ENCODE peak calls at places on chromosomes 6 and 20, in seven cellular contexts. Y, L, D, G, A, O and I are unnamed samples. For H3K4me1, the result is how much of the 10 kb centered on the place peaks cover.

GRCh38 chr6:110399219-110400071 is 15.9 kb downstream of the DDO start:
- DNase-seq in Y (no peak), L (no peak), D (no peak), G (no peak), A (no peak), O (peak), I (no peak)

GRCh38 chr6:149015877-149016525 is 269.2 kb downstream of the UST start:
- DNase-seq in Y (no peak), L (no peak), D (no peak), G (no peak), A (no peak), O (no peak), I (no peak)

GRCh38 chr6:122789862-122790739 is 1.0 kb downstream of the SMPDL3A start:
- DNase-seq in Y (peak), L (peak), D (no peak), G (peak), A (peak), O (peak), I (peak)

GRCh38 chr6:74870403-74870802 is 335.4 kb downstream of the COL12A1 start:
- DNase-seq in Y (no peak), L (no peak), D (peak), G (no peak), A (no peak), O (no peak), I (peak)

GRCh38 chr6:23320588-23320987 is 751.2 kb downstream of the HDGFL1 start:
- DNase-seq in Y (no peak), L (no peak), D (no peak), G (no peak), A (no peak), O (no peak), I (no peak)

GRCh38 chr6:40376113-40376650 is 211.0 kb downstream of the LRFN2 start:
- DNase-seq in Y (no peak), L (no peak), D (no peak), G (no peak), A (no peak), O (no peak), I (no peak)

GRCh38 chr20:11459090-11459877 is 458.4 kb upstream of the BTBD3 start:
- DNase-seq in Y (no peak), L (no peak), D (no peak), G (no peak), A (no peak), O (no peak), I (no peak)

GRCh38 chr20:35301426-35301825 is 9.2 kb upstream of the FAM83C start:
- DNase-seq in Y (no peak), L (no peak), D (no peak), G (no peak), A (no peak), O (no peak), I (no peak)

GRCh38 chr20:33154252-33154651 is 13.7 kb upstream of the BPIFA2 start:
- DNase-seq in Y (no peak), L (no peak), D (no peak), G (no peak), A (no peak), O (no peak), I (no peak)

GRCh38 chr20:61700595-61701140 is 365.0 kb downstream of the TAF4 start:
- DNase-seq in Y (no peak), L (no peak), D (no peak), G (no peak), A (no peak), O (no peak), I (no peak)

GRCh38 chr6:5567352-5567751 is 306.0 kb downstream of the FARS2 start:
- DNase-seq in Y (no peak), L (no peak), D (no peak), G (no peak), A (no peak), O (no peak), I (no peak)

GRCh38 chr6:136791296-136792065 is 796 bp downstream of the MAP3K5 start:
- DNase-seq in Y (peak), L (peak), D (no peak), G (peak), A (peak), O (peak), I (peak)

GRCh38 chr6:9186148-9186547 is 750.8 kb upstream of the SLC35B3 start:
- DNase-seq in Y (no peak), L (no peak), D (no peak), G (no peak), A (no peak), O (no peak), I (no peak)

GRCh38 chr6:31702421-31702818 is 704 bp downstream of the ABHD16A start:
- DNase-seq in Y (no peak), L (no peak), D (no peak), G (no peak), A (peak), O (no peak), I (no peak)

GRCh38 chr6:10529231-10529801 is 8.2 kb downstream of the GCNT2 start:
- DNase-seq in Y (peak), L (no peak), D (no peak), G (no peak), A (no peak), O (peak), I (no peak)

GRCh38 chr6:160248538-160248937 is 10.1 kb downstream of the SLC22A2 start:
- DNase-seq in Y (no peak), L (no peak), D (no peak), G (no peak), A (no peak), O (no peak), I (no peak)

GRCh38 chr6:149694926-149695325 is 23.0 kb downstream of the LATS1 start:
- DNase-seq in Y (no peak), L (no peak), D (no peak), G (no peak), A (no peak), O (no peak), I (no peak)

GRCh38 chr6:157587127-157587729 is 206.2 kb downstream of the ZDHHC14 start:
- DNase-seq in Y (no peak), L (no peak), D (no peak), G (no peak), A (no peak), O (no peak), I (no peak)

GRCh38 chr20:54668271-54669053 is 193.1 kb downstream of the DOK5 start:
- DNase-seq in Y (peak), L (no peak), D (no peak), G (peak), A (peak), O (peak), I (peak)

GRCh38 chr6:131013495-131013894 is 49.5 kb downstream of the EPB41L2 start:
- DNase-seq in Y (peak), L (no peak), D (no peak), G (no peak), A (no peak), O (no peak), I (peak)

GRCh38 chr6:96066376-96066775 is 50.6 kb downstream of the FUT9 start:
- DNase-seq in Y (no peak), L (no peak), D (no peak), G (no peak), A (no peak), O (no peak), I (no peak)

GRCh38 chr6:88376759-88377387 is 210.7 kb upstream of the CNR1 start:
- DNase-seq in Y (no peak), L (no peak), D (no peak), G (no peak), A (no peak), O (no peak), I (peak)

GRCh38 chr6:99350573-99350972 is 1.1 kb upstream of the FAXC start:
- DNase-seq in Y (peak), L (no peak), D (no peak), G (no peak), A (no peak), O (no peak), I (peak)

GRCh38 chr6:6176132-6176531 is 144.3 kb downstream of the F13A1 start:
- DNase-seq in Y (no peak), L (no peak), D (no peak), G (no peak), A (no peak), O (no peak), I (no peak)

GRCh38 chr6:7312616-7313504 is at the start of gene SSR1:
- DNase-seq in Y (peak), L (peak), D (peak), G (peak), A (peak), O (peak), I (peak)

GRCh38 chr6:83097204-83097603 is 29.7 kb downstream of the DOP1A start:
- DNase-seq in Y (no peak), L (no peak), D (no peak), G (no peak), A (no peak), O (no peak), I (no peak)

GRCh38 chr20:38156888-38157634 is 8.0 kb downstream of the TGM2 start:
- DNase-seq in Y (no peak), L (peak), D (no peak), G (no peak), A (no peak), O (no peak), I (peak)

DNA sequence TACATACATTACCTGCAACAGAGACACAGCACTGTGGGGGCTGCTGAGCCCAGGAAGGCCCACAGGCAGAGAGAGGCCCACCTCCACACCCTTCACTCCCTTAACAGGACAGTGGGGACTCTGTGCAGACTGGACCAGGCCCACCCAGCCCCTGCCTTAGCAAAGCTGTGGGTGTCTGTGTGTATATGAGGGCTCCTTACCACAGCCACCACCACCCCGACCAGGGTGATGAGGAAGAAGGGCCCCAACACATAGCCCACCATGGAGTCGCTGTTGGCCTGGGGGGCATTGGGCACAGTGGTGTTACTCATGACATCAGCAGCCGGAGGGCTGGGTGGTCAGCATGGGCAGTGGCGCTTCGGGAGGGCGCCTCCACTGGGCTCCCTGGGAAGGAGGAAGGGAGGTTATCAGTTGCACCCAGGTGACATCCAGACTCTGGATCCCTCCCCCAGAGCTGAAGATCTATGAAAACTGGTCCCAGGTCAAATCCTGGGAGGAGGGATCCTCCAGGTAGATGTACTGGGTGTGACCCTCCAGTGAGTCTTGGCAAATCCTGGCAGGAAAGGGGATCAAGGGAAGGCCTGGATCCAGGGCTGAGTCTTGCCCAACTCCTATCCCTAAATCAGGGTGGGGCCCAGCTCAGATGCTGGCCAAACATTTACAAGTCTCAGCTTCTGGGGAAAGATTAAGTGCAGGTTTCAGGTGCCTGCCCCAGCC is 1.2 kb downstream of the SMIM29 start:
- DNase-seq in Y (no peak), L (no peak), D (no peak), G (no peak), A (no peak), O (no peak), I (no peak)
- H3K4me1 ChIP-seq in Y (under half), L (under half), D (under half), G (under half), A (under half), O (under half), I (under half)

GRCh38 chr6:29851190-29851589 is 23.6 kb downstream of the HLA-G start:
- DNase-seq in Y (no peak), L (no peak), D (no peak), G (no peak), A (no peak), O (no peak), I (no peak)

GRCh38 chr6:29847871-29848630 is 20.4 kb downstream of the HLA-G start:
- DNase-seq in Y (peak), L (peak), D (peak), G (peak), A (peak), O (peak), I (peak)

GRCh38 chr6:29845405-29846006 is 17.9 kb downstream of the HLA-G start:
- DNase-seq in Y (no peak), L (no peak), D (no peak), G (no peak), A (no peak), O (peak), I (no peak)

GRCh38 chr6:29853245-29853644 is 25.6 kb downstream of the HLA-G start:
- DNase-seq in Y (no peak), L (no peak), D (no peak), G (no peak), A (no peak), O (no peak), I (no peak)

GRCh38 chr6:29850011-29850553 is 22.5 kb downstream of the HLA-G start:
- DNase-seq in Y (peak), L (no peak), D (no peak), G (no peak), A (no peak), O (peak), I (no peak)
- H3K4me3 ChIP-seq in Y (no peak), L (peak), D (peak), G (no peak), A (no peak), O (no peak), I (no peak)

GRCh38 chr6:170073846-170074245 is 217.0 kb downstream of the DLL1 start:
- DNase-seq in Y (no peak), L (no peak), D (no peak), G (no peak), A (no peak), O (no peak), I (no peak)
- H3K4me1 ChIP-seq in Y (under half), L (under half), D (under half), G (under half), A (under half), O (under half), I (under half)

DNA sequence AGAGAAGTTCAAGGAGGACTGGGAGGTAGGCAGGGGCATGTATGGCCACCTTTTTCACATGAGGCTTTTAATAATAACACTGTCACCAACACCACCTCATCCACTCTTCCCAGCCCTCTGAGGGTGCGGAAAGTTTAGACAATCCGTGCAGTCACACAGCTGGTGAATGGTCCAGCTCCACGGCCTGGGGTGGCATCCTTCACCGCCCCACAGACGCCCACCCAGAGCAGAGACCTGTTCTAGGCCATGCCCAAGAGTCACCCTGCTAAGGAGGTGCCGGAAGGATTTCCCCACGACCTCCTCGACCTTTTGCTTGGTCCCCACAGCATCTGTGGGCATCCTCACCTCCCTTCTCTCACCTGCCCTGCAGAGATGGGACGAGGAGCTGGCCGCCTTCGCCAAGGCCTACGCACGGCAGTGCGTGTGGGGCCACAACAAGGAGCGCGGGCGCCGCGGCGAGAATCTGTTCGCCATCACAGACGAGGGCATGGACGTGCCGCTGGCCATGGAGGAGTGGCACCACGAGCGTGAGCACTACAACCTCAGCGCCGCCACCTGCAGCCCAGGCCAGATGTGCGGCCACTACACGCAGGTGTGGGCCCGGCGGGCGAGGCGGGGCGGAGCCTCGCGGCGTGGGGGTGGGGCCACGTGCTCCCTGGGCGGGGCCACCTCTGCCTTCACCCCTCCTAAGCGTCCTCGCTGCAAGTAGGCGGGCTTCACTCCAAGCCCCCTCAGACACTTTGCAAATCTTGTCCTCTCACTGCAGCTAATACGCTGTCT is 4.4 kb downstream of the PI16 start:
- DNase-seq in Y (no peak), L (no peak), D (no peak), G (no peak), A (no peak), O (no peak), I (no peak)
- H3K4me3 ChIP-seq in Y (no peak), L (no peak), D (no peak), G (no peak), A (no peak), O (no peak), I (no peak)

GRCh38 chr6:12293931-12294800 is 4.0 kb downstream of the EDN1 start:
- DNase-seq in Y (no peak), L (no peak), D (no peak), G (no peak), A (no peak), O (no peak), I (no peak)

GRCh38 chr6:12296255-12296573 is 6.1 kb downstream of the EDN1 start:
- DNase-seq in Y (no peak), L (no peak), D (no peak), G (no peak), A (no peak), O (peak), I (no peak)

GRCh38 chr6:12296604-12297003 is 6.4 kb downstream of the EDN1 start:
- DNase-seq in Y (no peak), L (no peak), D (no peak), G (no peak), A (no peak), O (no peak), I (no peak)

GRCh38 chr6:12294851-12295536 is 4.8 kb downstream of the EDN1 start:
- DNase-seq in Y (no peak), L (no peak), D (no peak), G (no peak), A (no peak), O (no peak), I (no peak)

GRCh38 chr6:12295558-12296254 is 5.5 kb downstream of the EDN1 start:
- DNase-seq in Y (no peak), L (no peak), D (no peak), G (no peak), A (no peak), O (no peak), I (no peak)
- H3K4me1 ChIP-seq in Y (under half), L (under half), D (under half), G (under half), A (under half), O (under half), I (under half)

DNA sequence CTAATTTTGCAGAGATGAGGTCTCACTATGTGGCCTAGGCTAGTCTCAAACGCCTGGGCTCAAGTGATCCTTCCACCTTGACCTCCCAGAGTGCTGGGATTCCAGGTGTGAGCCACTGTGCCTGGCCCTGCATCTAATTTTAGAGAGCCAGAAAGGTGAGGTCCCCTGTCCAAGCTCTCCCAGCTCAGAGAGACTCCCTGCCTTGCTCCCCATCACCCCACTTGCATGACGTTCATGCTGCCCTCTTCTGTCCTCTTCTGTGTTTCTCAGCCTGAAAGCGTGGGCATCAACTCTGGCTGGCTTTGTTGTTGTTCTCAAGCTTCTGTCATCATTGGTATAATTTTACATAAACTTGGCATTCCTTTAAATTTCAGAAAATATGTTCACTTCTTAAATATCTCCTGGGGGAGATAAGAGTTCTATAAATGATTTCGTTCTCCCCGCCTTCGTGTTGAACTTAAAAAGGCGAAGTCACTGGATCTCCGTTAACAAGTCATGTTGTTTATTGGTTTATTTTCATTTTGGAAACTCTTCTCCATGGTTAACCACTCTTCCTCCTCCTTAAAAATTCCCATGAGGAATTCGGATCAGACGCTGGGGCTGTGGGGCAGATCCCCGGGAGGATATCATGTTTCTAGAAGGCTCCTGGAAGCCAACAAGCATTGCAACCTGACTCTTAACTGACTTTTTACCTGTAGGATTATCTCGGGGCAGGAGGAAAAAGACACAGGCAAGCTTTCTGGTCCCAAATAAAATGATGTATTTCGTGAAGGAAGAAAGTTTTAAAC is 13.2 kb upstream of the PARD6B start:
- DNase-seq in Y (no peak), L (no peak), D (no peak), G (no peak), A (no peak), O (peak), I (no peak)
- H3K4me3 ChIP-seq in Y (no peak), L (no peak), D (no peak), G (no peak), A (no peak), O (no peak), I (no peak)

GRCh38 chr6:47483853-47484546 is 6.4 kb downstream of the CD2AP start:
- DNase-seq in Y (no peak), L (no peak), D (no peak), G (no peak), A (no peak), O (no peak), I (no peak)
- H3K4me1 ChIP-seq in Y (half or more), L (under half), D (under half), G (under half), A (under half), O (under half), I (under half)

DNA sequence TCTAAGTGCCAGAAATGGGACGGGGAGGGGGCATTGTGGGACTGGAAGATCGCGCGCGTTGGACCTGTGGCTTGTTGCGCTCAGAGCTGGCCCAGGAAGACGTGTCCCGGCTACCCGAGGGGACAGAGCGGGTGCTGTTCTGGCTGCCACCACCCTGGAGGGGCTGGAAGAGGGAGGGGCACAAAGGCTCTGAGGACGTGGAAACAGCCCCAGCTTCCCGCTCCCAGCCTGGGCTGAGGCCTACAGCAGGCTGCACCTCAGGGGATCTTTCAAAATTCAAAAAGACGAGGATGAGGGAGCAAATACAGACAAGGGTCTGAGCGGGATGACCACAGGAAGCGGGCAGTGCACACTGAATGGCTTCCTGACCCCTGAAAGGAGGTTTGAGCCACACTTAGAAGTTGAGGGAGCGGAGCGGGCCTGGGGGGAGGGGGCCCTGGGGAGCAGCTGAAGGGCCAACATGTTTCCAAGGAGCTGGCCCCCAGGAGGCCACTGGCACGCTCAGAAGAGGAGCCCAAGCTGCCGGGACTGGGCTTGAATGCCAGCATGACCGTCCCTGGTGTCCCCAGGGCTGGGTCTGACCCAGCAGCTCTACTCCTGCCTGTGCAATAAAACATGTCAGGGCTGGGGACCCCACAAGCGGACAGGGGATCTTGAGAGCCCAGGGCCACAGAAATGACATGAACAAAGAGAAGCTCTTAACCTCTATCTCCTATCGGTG is 1.3 kb downstream of the OXT start:
- DNase-seq in Y (no peak), L (no peak), D (no peak), G (no peak), A (no peak), O (no peak), I (no peak)
- H3K4me3 ChIP-seq in Y (no peak), L (peak), D (no peak), G (no peak), A (no peak), O (no peak), I (no peak)